ENCODE peak calls at places on chromosomes 3 and 15, in seven cellular contexts. Y is kidney tubule cell, B is Karpas-422, W is GM03348, N is left ventricle myocardium superior, T is GM12864, C is mesothelial cell of epicardium. K is an unnamed sample.

GRCh38 chr3:44992555-44993470 is 16.8 kb downstream of the EXOSC7 start:
- DNase-seq in C (no peak), N (peak), B (peak), T (no peak), Y (no peak), W (peak), K (no peak)

GRCh38 chr3:46913644-46914043 is 36.1 kb downstream of the PTH1R start:
- DNase-seq in Y (peak), T (no peak), B (no peak), N (peak), W (no peak), C (peak), K (no peak)

GRCh38 chr3:49346797-49347251 is 7.0 kb upstream of the USP4 start:
- DNase-seq in C (no peak), B (no peak), Y (peak), T (no peak), W (peak), N (no peak), K (no peak)

GRCh38 chr3:46900356-46900755 is 22.8 kb downstream of the PTH1R start:
- DNase-seq in B (no peak), N (no peak), Y (no peak), C (no peak), W (no peak), T (no peak), K (no peak)

GRCh38 chr3:9780451-9780797 is 10.7 kb upstream of the CAMK1 start:
- DNase-seq in W (no peak), Y (peak), N (no peak), C (no peak), B (no peak), T (no peak), K (no peak)

GRCh38 chr15:28125673-28126651 is 26.8 kb upstream of the OCA2 start:
- DNase-seq in W (peak), N (no peak), C (no peak), T (peak), B (peak), Y (peak), K (no peak)

GRCh38 chr3:121748638-121749275 is 784 bp downstream of the GOLGB1 start:
- DNase-seq in B (peak), C (no peak), T (no peak), Y (peak), W (peak), N (peak), K (no peak)

GRCh38 chr15:24848050-24848449 is 106.7 kb upstream of the SNRPN start:
- DNase-seq in T (no peak), Y (peak), C (no peak), W (peak), B (no peak), N (peak), K (no peak)

GRCh38 chr3:169150874-169151273 is 512.6 kb downstream of the MECOM start:
- DNase-seq in N (no peak), C (no peak), W (no peak), T (no peak), B (no peak), Y (no peak), K (no peak)

GRCh38 chr3:54846085-54846484 is 81.8 kb downstream of the LRTM1 start:
- DNase-seq in Y (no peak), W (no peak), N (no peak), T (no peak), B (no peak), C (no peak), K (no peak)

GRCh38 chr3:47781685-47782537 is at the start of gene SMARCC1:
- DNase-seq in W (peak), N (peak), C (peak), B (peak), T (peak), Y (peak), K (peak)

GRCh38 chr3:46538803-46539442 is 27.2 kb downstream of the LRRC2 start:
- DNase-seq in T (peak), N (peak), W (peak), C (no peak), B (peak), Y (peak), K (no peak)